ENCODE peak calls at places on chromosomes 2 and 18, in four cellular contexts. X is H9, E is Karpas-422, Q is astrocyte. W is an unnamed sample.

GRCh38 chr2:126750506-126750905 is 94.5 kb downstream of the GYPC start:
- DNase-seq in X (no peak), E (no peak), Q (no peak), W (no peak)

GRCh38 chr2:200765139-200765951 is 46.4 kb upstream of the BZW1 start:
- DNase-seq in Q (peak; percentile 96), X (no peak), E (no peak), W (peak; percentile 91)

GRCh38 chr2:44707945-44708645 is 233.4 kb upstream of the SIX3 start:
- DNase-seq in E (peak; percentile 61), X (no peak), Q (no peak), W (no peak)

GRCh38 chr2:129847043-129847442 is 132.4 kb upstream of the RAB6C start:
- DNase-seq in Q (no peak), E (no peak), X (no peak), W (no peak)

GRCh38 chr2:161994766-161995165 is 79.2 kb downstream of the DPP4 start:
- DNase-seq in E (no peak), X (no peak), Q (no peak), W (no peak)

GRCh38 chr2:127052771-127053691 is 53.9 kb downstream of the BIN1 start:
- DNase-seq in Q (no peak), X (no peak), E (no peak), W (no peak)

GRCh38 chr2:174024524-174025270 is 59.5 kb upstream of the SP3 start:
- DNase-seq in E (no peak), X (no peak), Q (peak; percentile 84), W (peak; percentile 91)

GRCh38 chr18:77346446-77346845 is 96.8 kb downstream of the GALR1 start:
- DNase-seq in Q (peak; percentile 4), E (no peak), X (no peak), W (no peak)

GRCh38 chr18:2848145-2848878 is 1.5 kb downstream of the EMILIN2 start:
- DNase-seq in E (peak; percentile 53), Q (no peak), X (no peak), W (peak; percentile 5)

GRCh38 chr18:23069481-23069880 is 65.8 kb upstream of the CABLES1 start:
- DNase-seq in Q (no peak), X (no peak), E (no peak), W (no peak)

GRCh38 chr2:135424849-135425248 is 106.2 kb downstream of the ZRANB3 start:
- DNase-seq in Q (no peak), E (no peak), X (no peak), W (no peak)

GRCh38 chr2:11904029-11904428 is 157.6 kb downstream of the LPIN1 start:
- DNase-seq in X (no peak), Q (no peak), E (peak; percentile 83), W (no peak)

GRCh38 chr2:34849827-34850226 is 1250.7 kb upstream of the FAM98A start:
- DNase-seq in X (no peak), Q (no peak), E (no peak), W (no peak)

GRCh38 chr18:8389391-8390340 is 219.6 kb upstream of the RAB12 start:
- DNase-seq in Q (peak; percentile 45), E (peak; percentile 88), X (peak; percentile 80), W (peak; percentile 71)

GRCh38 chr2:174063492-174064092 is 98.4 kb upstream of the SP3 start:
- DNase-seq in Q (no peak), X (no peak), E (no peak), W (no peak)

GRCh38 chr2:239381709-239382134 is 19.1 kb downstream of the HDAC4 start:
- DNase-seq in Q (no peak), X (no peak), E (peak; percentile 89), W (no peak)

GRCh38 chr2:240458900-240459391 is 23.5 kb downstream of the GPC1 start:
- DNase-seq in Q (no peak), E (no peak), X (no peak), W (no peak)

GRCh38 chr2:133177196-133177595 is 391.1 kb downstream of the NCKAP5 start:
- DNase-seq in E (no peak), Q (peak; percentile 29), X (no peak), W (no peak)

GRCh38 chr2:16746833-16747232 is 81.2 kb upstream of the CYRIA start:
- DNase-seq in E (no peak), X (no peak), Q (no peak), W (no peak)

GRCh38 chr2:11158916-11159573 is 3.8 kb downstream of the SLC66A3 start:
- DNase-seq in Q (no peak), E (no peak), X (no peak), W (no peak)

GRCh38 chr2:241568738-241569137 is 10.2 kb downstream of the BOK start:
- DNase-seq in E (no peak), X (peak; percentile 19), Q (no peak), W (no peak)

GRCh38 chr2:221571391-221572179 is 519 bp downstream of the EPHA4 start:
- DNase-seq in E (no peak), X (no peak), Q (peak; percentile 23), W (peak; percentile 71)

GRCh38 chr2:44549856-44550255 is 188.1 kb downstream of the CAMKMT start:
- DNase-seq in X (no peak), Q (peak; percentile 70), E (no peak), W (no peak)

GRCh38 chr2:220785181-220785580 is 786.9 kb downstream of the EPHA4 start:
- DNase-seq in X (no peak), Q (peak; percentile 3), E (no peak), W (no peak)

GRCh38 chr18:62366992-62367391 is 41.9 kb downstream of the TNFRSF11A start:
- DNase-seq in X (no peak), Q (no peak), E (no peak), W (no peak)

GRCh38 chr2:170503971-170504819 is 210.9 kb upstream of the SP5 start:
- DNase-seq in X (no peak), Q (no peak), E (no peak), W (peak; percentile 36)

GRCh38 chr2:108267117-108267516 is 21.6 kb upstream of the SULT1C2 start:
- DNase-seq in Q (peak; percentile 61), E (no peak), X (no peak), W (peak; percentile 68)

GRCh38 chr2:183001948-183002347 is 36.3 kb downstream of the NCKAP1 start:
- DNase-seq in E (no peak), X (no peak), Q (no peak), W (no peak)

GRCh38 chr2:64988420-64989125 is 626 bp upstream of the SLC1A4 start:
- DNase-seq in Q (peak; percentile 92), E (peak; percentile 89), X (peak; percentile 63), W (peak; percentile 98)

GRCh38 chr18:42038936-42039335 is 83.9 kb downstream of the PIK3C3 start:
- DNase-seq in Q (peak; percentile 98), E (no peak), X (no peak), W (peak; percentile 85)

GRCh38 chr2:120020554-120020953 is 7.7 kb downstream of the EPB41L5 start:
- DNase-seq in X (no peak), E (no peak), Q (no peak), W (no peak)

GRCh38 chr18:41783879-41784278 is 171.2 kb upstream of the PIK3C3 start:
- DNase-seq in Q (no peak), X (no peak), E (no peak), W (no peak)

GRCh38 chr2:207807516-207807915 is 37.8 kb upstream of the FZD5 start:
- DNase-seq in Q (no peak), X (no peak), E (no peak), W (no peak)

GRCh38 chr2:119645173-119645846 is 33.7 kb upstream of the TMEM177 start:
- DNase-seq in X (no peak), Q (peak; percentile 86), E (no peak), W (no peak)

GRCh38 chr2:16774091-16774490 is 108.5 kb upstream of the CYRIA start:
- DNase-seq in Q (peak; percentile 48), X (no peak), E (no peak), W (peak; percentile 16)

GRCh38 chr2:86566158-86566827 is 3.0 kb upstream of the CHMP3 start:
- DNase-seq in X (no peak), E (no peak), Q (no peak), W (no peak)

GRCh38 chr2:126907671-126908070 is 9.0 kb downstream of the TEX51 start:
- DNase-seq in Q (no peak), X (no peak), E (peak; percentile 34), W (no peak)

GRCh38 chr18:8754995-8755955 is 49.9 kb downstream of the MTCL1 start:
- DNase-seq in E (no peak), X (no peak), Q (peak; percentile 89), W (no peak)

DNA sequence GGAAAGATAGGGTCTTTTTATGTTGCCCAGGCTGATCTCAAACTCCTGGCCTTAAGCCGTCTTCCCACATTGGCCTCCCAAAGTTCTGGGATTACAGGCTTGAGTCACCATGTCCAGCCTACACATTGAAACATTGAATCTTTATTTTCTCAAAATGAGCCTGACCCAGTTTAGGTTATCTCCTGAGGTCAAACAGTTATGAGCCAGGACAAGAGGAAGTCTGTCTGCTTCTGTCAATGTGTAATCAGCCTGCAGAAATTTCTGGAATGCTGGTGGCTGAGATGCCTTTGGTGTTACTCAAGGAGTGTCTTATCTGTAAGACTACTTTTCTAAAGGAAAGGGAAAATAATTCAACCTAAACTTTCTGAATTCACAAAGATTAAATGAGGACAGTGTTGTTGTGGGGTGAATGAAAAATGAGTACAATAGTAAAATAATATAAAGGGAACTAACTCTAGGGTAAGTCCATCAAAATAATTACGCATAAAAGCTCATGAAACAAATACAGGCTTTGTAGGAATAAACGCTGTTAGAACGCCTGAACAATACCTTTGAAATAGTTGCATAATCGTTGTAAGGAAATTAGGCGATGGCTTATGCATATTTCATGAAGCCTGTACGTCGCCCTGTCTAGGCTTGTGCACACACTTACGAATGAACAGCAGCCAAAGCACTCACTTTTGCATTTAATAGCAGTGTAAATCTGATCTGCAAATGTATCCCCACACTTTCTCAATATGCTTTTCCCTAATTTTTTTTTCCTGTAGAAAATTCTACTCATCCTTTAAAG is 260.8 kb downstream of the RDH14 start:
- DNase-seq in Q (peak; percentile 99), X (peak; percentile 31), E (no peak), W (peak; percentile 82)
- H3K9ac ChIP-seq in Q (peak overlapping the region; percentile 39), X (no peak overlapping the region), E (no peak overlapping the region), W (no peak overlapping the region)

GRCh38 chr2:176553685-176554106 is 284.5 kb downstream of the MTX2 start:
- DNase-seq in Q (no peak), X (peak; percentile 64), E (peak; percentile 88), W (peak; percentile 42)
- H3K9ac ChIP-seq in Q (peak overlapping the region; percentile 68), X (no peak overlapping the region), E (peak overlapping the region; percentile 71), W (peak overlapping the region; percentile 88)

GRCh38 chr2:171864357-171864985 is 29.6 kb downstream of the SLC25A12 start:
- DNase-seq in Q (no peak), E (no peak), X (no peak), W (no peak)
- H3K9ac ChIP-seq in Q (no peak overlapping the region), E (no peak overlapping the region), X (no peak overlapping the region), W (no peak overlapping the region)

GRCh38 chr2:25491003-25491696 is 149.4 kb upstream of the DNMT3A start:
- DNase-seq in E (no peak), Q (peak; percentile 80), X (no peak), W (peak; percentile 48)

GRCh38 chr2:25493207-25493606 is 151.5 kb upstream of the DNMT3A start:
- DNase-seq in E (no peak), X (no peak), Q (no peak), W (no peak)

GRCh38 chr2:25490220-25490619 is 148.5 kb upstream of the DNMT3A start:
- DNase-seq in E (no peak), Q (no peak), X (no peak), W (no peak)

GRCh38 chr2:25492726-25493125 is 151.0 kb upstream of the DNMT3A start:
- DNase-seq in E (no peak), X (no peak), Q (no peak), W (peak; percentile 44)

GRCh38 chr2:25491966-25492532 is 150.3 kb upstream of the DNMT3A start:
- DNase-seq in Q (peak; percentile 79), X (no peak), E (no peak), W (peak; percentile 77)
- H3K9ac ChIP-seq in Q (no peak overlapping the region), X (no peak overlapping the region), E (no peak overlapping the region), W (no peak overlapping the region)